ENCODE peak calls at places on chromosomes 2 and 18, in seven cellular contexts. W, B, Y, O, M, N and R are unnamed samples.

GRCh38 chr18:30582078-30582477 is 460.5 kb downstream of the DSC3 start:
- DNase-seq in W (peak; percentile 3), B (no peak), Y (no peak), O (no peak), M (no peak), N (no peak), R (no peak)

GRCh38 chr2:199315299-199316179 is 142.2 kb downstream of the SATB2 start:
- DNase-seq in W (peak; percentile 31), B (no peak), Y (no peak), O (peak; percentile 36), M (no peak), N (no peak), R (peak; percentile 7)

GRCh38 chr2:21277340-21277739 is 153.6 kb downstream of the TDRD15 start:
- DNase-seq in W (no peak), B (no peak), Y (no peak), O (no peak), M (no peak), N (no peak), R (no peak)

GRCh38 chr2:24400207-24400907 is 40.0 kb upstream of the ITSN2 start:
- DNase-seq in W (no peak), B (peak; percentile 11), Y (no peak), O (no peak), M (no peak), N (no peak), R (no peak)

GRCh38 chr2:41735006-41735405 is 312.8 kb upstream of the PKDCC start:
- DNase-seq in W (no peak), B (no peak), Y (no peak), O (no peak), M (no peak), N (no peak), R (no peak)

GRCh38 chr2:59888015-59888414 is 665.4 kb downstream of the BCL11A start:
- DNase-seq in W (no peak), B (no peak), Y (no peak), O (no peak), M (peak; percentile 53), N (peak; percentile 7), R (no peak)

GRCh38 chr2:100321881-100322820 is at the start of gene LONRF2:
- DNase-seq in W (no peak), B (peak; percentile 59), Y (peak; percentile 58), O (no peak), M (no peak), N (no peak), R (peak; percentile 60)

GRCh38 chr18:45402485-45403056 is 212.7 kb upstream of the SLC14A2 start:
- DNase-seq in W (peak; percentile 68), B (no peak), Y (no peak), O (no peak), M (no peak), N (no peak), R (no peak)

GRCh38 chr2:218218409-218219185 is 1.6 kb downstream of the ARPC2 start:
- DNase-seq in W (peak; percentile 17), B (no peak), Y (no peak), O (peak; percentile 22), M (no peak), N (no peak), R (no peak)

GRCh38 chr2:164314148-164314547 is 307.1 kb downstream of the GRB14 start:
- DNase-seq in W (peak; percentile 57), B (no peak), Y (no peak), O (peak; percentile 84), M (no peak), N (no peak), R (no peak)

GRCh38 chr2:96502891-96503636 is 2.1 kb downstream of the NEURL3 start:
- DNase-seq in W (no peak), B (no peak), Y (no peak), O (no peak), M (no peak), N (no peak), R (no peak)

GRCh38 chr2:9979977-9980376 is 28.5 kb downstream of the GRHL1 start:
- DNase-seq in W (no peak), B (no peak), Y (no peak), O (no peak), M (no peak), N (peak; percentile 6), R (no peak)

GRCh38 chr2:85018049-85018447 is 47.1 kb downstream of the KCMF1 start:
- DNase-seq in W (no peak), B (no peak), Y (no peak), O (no peak), M (no peak), N (no peak), R (no peak)

GRCh38 chr2:105244443-105244842 is 2.9 kb downstream of the GPR45 start:
- DNase-seq in W (no peak), B (no peak), Y (no peak), O (no peak), M (no peak), N (no peak), R (no peak)

GRCh38 chr2:168734199-168734746 is 68.2 kb upstream of the NOSTRIN start:
- DNase-seq in W (no peak), B (no peak), Y (no peak), O (no peak), M (no peak), N (no peak), R (no peak)

GRCh38 chr2:127050803-127051115 is 56.2 kb downstream of the BIN1 start:
- DNase-seq in W (no peak), B (no peak), Y (peak; percentile 1), O (no peak), M (peak; percentile 49), N (no peak), R (no peak)

GRCh38 chr2:98469862-98470544 is 25.3 kb downstream of the INPP4A start:
- DNase-seq in W (no peak), B (no peak), Y (no peak), O (no peak), M (no peak), N (no peak), R (no peak)

GRCh38 chr2:237996041-237996593 is 29.3 kb downstream of the UBE2F start:
- DNase-seq in W (peak; percentile 48), B (no peak), Y (no peak), O (no peak), M (no peak), N (no peak), R (no peak)